ENCODE peak calls at places on chromosomes 2 and 18, in five cellular contexts. O is HEK293T; V is activated gamma-delta T cell treated with anti-CD3 and anti-CD28 coated beads, Interleukin-2, amount 50 U/mL, for 16 hours; G is kidney; T is HFF-Myc. R is an unnamed sample.

GRCh38 chr2:145558617-145559350 is 1038.9 kb upstream of the ZEB2 start:
- DNase-seq in V (no peak), G (no peak), O (no peak), T (no peak), R (no peak)

GRCh38 chr2:73373335-73373734 is 12.3 kb upstream of the ALMS1 start:
- DNase-seq in V (no peak), T (no peak), G (no peak), O (no peak), R (no peak)

GRCh38 chr18:68969027-68969426 is 171.1 kb downstream of the CCDC102B start:
- DNase-seq in G (no peak), O (no peak), T (no peak), V (no peak), R (no peak)

GRCh38 chr2:21746499-21746898 is 622.7 kb downstream of the TDRD15 start:
- DNase-seq in G (no peak), O (no peak), T (no peak), V (no peak), R (no peak)

GRCh38 chr2:215452725-215453124 is 16.9 kb upstream of the FN1 start:
- DNase-seq in V (no peak), T (no peak), O (no peak), G (no peak), R (no peak)

GRCh38 chr2:233053928-233054774 is 6.0 kb upstream of the INPP5D start:
- DNase-seq in G (peak; percentile 81), O (peak; percentile 85), T (no peak), V (peak; percentile 61), R (peak; percentile 72)

GRCh38 chr18:3581890-3582289 is 131.9 kb downstream of the TGIF1 start:
- DNase-seq in O (no peak), V (no peak), T (no peak), G (no peak), R (no peak)

GRCh38 chr18:7105943-7106342 is 11.7 kb downstream of the LAMA1 start:
- DNase-seq in V (no peak), G (no peak), T (no peak), O (no peak), R (no peak)

GRCh38 chr18:69898241-69898861 is 49.3 kb downstream of the CD226 start:
- DNase-seq in O (no peak), V (no peak), T (no peak), G (no peak), R (no peak)

GRCh38 chr2:215680605-215681598 is 245.0 kb upstream of the FN1 start:
- DNase-seq in O (no peak), T (no peak), V (no peak), G (no peak), R (peak; percentile 55)

GRCh38 chr2:199303814-199304213 is 153.9 kb downstream of the SATB2 start:
- DNase-seq in T (peak; percentile 25), V (no peak), O (no peak), G (no peak), R (no peak)

GRCh38 chr2:234701421-234701820 is 204.5 kb upstream of the ARL4C start:
- DNase-seq in O (no peak), V (no peak), G (no peak), T (no peak), R (no peak)

GRCh38 chr2:201909348-201909747 is 103.0 kb downstream of the CDK15 start:
- DNase-seq in G (no peak), T (no peak), V (no peak), O (no peak), R (no peak)

GRCh38 chr2:55119711-55120487 is 69.6 kb upstream of the RTN4 start:
- DNase-seq in G (no peak), V (no peak), T (no peak), O (no peak), R (no peak)

GRCh38 chr18:46477425-46478011 is 179.5 kb downstream of the LOXHD1 start:
- DNase-seq in V (no peak), G (no peak), T (no peak), O (no peak), R (no peak)

GRCh38 chr2:182682210-182682609 is 33.8 kb upstream of the DNAJC10 start:
- DNase-seq in O (no peak), V (no peak), T (no peak), G (no peak), R (no peak)

GRCh38 chr2:224584768-224585204 is 377 bp downstream of the CUL3 start:
- DNase-seq in T (no peak), G (peak; percentile 91), O (peak; percentile 32), V (peak; percentile 45), R (peak; percentile 70)

GRCh38 chr2:149597050-149598013 is 9.8 kb upstream of the MMADHC start:
- DNase-seq in V (peak; percentile 28), O (peak; percentile 69), G (no peak), T (peak; percentile 85), R (peak; percentile 85)

GRCh38 chr2:215441560-215442391 is 5.9 kb upstream of the FN1 start:
- DNase-seq in O (no peak), G (no peak), T (no peak), V (no peak), R (no peak)

GRCh38 chr2:197871780-197872456 is 67.5 kb downstream of the PLCL1 start:
- DNase-seq in V (no peak), T (no peak), O (no peak), G (no peak), R (no peak)

R was measured in hepatocyte.